ENCODE peak calls at places on chromosomes 5 and 9, in ten cellular contexts. N is endothelial cell, E is fibroblast of the aortic adventitia, A is sigmoid colon, Z is kidney, C is MCF 10A, L is lower leg skin, P is choroid plexus epithelial cell, S is stomach, K is HFFc6. O is an unnamed sample.
A peak's percentile ranks its signal among the peaks of the same experiment; 100 is the strongest.

GRCh38 chr5:81696418-81697397 is 54.2 kb downstream of the SSBP2 start:
- DNase-seq in N (no peak), E (no peak), A (no peak), Z (no peak), C (no peak), L (no peak), P (no peak), S (no peak), K (no peak), O (no peak)

GRCh38 chr5:89471115-89471514 is 588.1 kb upstream of the MEF2C start:
- DNase-seq in N (no peak), E (no peak), A (no peak), Z (no peak), C (no peak), L (no peak), P (no peak), S (no peak), K (no peak), O (no peak)

GRCh38 chr5:34660444-34660843 is 4.3 kb downstream of the RAI14 start:
- DNase-seq in N (no peak), E (peak; percentile 92), A (no peak), Z (no peak), C (no peak), L (no peak), P (peak; percentile 95), S (no peak), K (peak; percentile 97), O (no peak)

GRCh38 chr5:124513216-124513615 is 233.2 kb downstream of the ZNF608 start:
- DNase-seq in N (no peak), E (no peak), A (no peak), Z (no peak), C (no peak), L (no peak), P (peak; percentile 37), S (no peak), K (no peak), O (no peak)

GRCh38 chr5:111859031-111859430 is 102.0 kb upstream of the NREP start:
- DNase-seq in N (no peak), E (peak; percentile 94), A (no peak), Z (no peak), C (peak; percentile 30), L (no peak), P (peak; percentile 82), S (no peak), K (no peak), O (no peak)

GRCh38 chr9:131162886-131163285 is 37.5 kb downstream of the NUP214 start:
- DNase-seq in N (no peak), E (no peak), A (no peak), Z (no peak), C (no peak), L (no peak), P (no peak), S (no peak), K (no peak), O (no peak)

GRCh38 chr9:116238225-116238624 is 84.6 kb downstream of the PAPPA start:
- DNase-seq in N (no peak), E (peak; percentile 91), A (no peak), Z (no peak), C (peak; percentile 78), L (no peak), P (peak; percentile 91), S (no peak), K (peak; percentile 84), O (no peak)

GRCh38 chr5:149939572-149939971 is 5.0 kb downstream of the PDE6A start:
- DNase-seq in N (no peak), E (peak; percentile 25), A (no peak), Z (no peak), C (peak; percentile 56), L (no peak), P (no peak), S (no peak), K (no peak), O (no peak)

GRCh38 chr9:10876333-10876732 is 263.5 kb upstream of the PTPRD start:
- DNase-seq in N (no peak), E (peak; percentile 25), A (no peak), Z (no peak), C (peak; percentile 5), L (no peak), P (peak; percentile 74), S (no peak), K (no peak), O (no peak)

GRCh38 chr5:157233515-157233914 is 32.4 kb upstream of the CYFIP2 start:
- DNase-seq in N (no peak), E (no peak), A (no peak), Z (no peak), C (no peak), L (no peak), P (no peak), S (no peak), K (no peak), O (no peak)

GRCh38 chr5:157232706-157233105 is 33.2 kb upstream of the CYFIP2 start:
- DNase-seq in N (no peak), E (no peak), A (no peak), Z (no peak), C (no peak), L (no peak), P (no peak), S (no peak), K (no peak), O (no peak)

GRCh38 chr5:157225463-157226422 is 40.2 kb upstream of the CYFIP2 start:
- DNase-seq in N (no peak), E (no peak), A (no peak), Z (no peak), C (no peak), L (no peak), P (no peak), S (no peak), K (no peak), O (no peak)

GRCh38 chr5:157236423-157236822 is 29.5 kb upstream of the CYFIP2 start:
- DNase-seq in N (no peak), E (peak; percentile 12), A (no peak), Z (no peak), C (no peak), L (no peak), P (no peak), S (no peak), K (no peak), O (no peak)

GRCh38 chr5:157230610-157231009 is 35.3 kb upstream of the CYFIP2 start:
- DNase-seq in N (no peak), E (no peak), A (no peak), Z (no peak), C (no peak), L (no peak), P (no peak), S (no peak), K (no peak), O (no peak)
- TF ChIP-seq CTCF in N (peak; percentile 37), E (no peak), A (no peak), Z (no peak), C (no peak), L (no peak), P (no peak), S (no peak), K (peak; percentile 31), O (no peak)

GRCh38 chr5:159836691-159837090 is 79.6 kb upstream of the ADRA1B start:
- DNase-seq in N (no peak), E (no peak), A (no peak), Z (no peak), C (no peak), L (no peak), P (no peak), S (no peak), K (no peak), O (no peak)

GRCh38 chr5:159833088-159833487 is 83.2 kb upstream of the ADRA1B start:
- DNase-seq in N (no peak), E (no peak), A (no peak), Z (no peak), C (no peak), L (no peak), P (no peak), S (no peak), K (no peak), O (no peak)

GRCh38 chr5:159838551-159839222 is 77.6 kb upstream of the ADRA1B start:
- DNase-seq in N (no peak), E (no peak), A (no peak), Z (no peak), C (peak; percentile 61), L (no peak), P (peak; percentile 32), S (no peak), K (no peak), O (no peak)

GRCh38 chr5:159837860-159838259 is 78.4 kb upstream of the ADRA1B start:
- DNase-seq in N (no peak), E (no peak), A (no peak), Z (no peak), C (no peak), L (no peak), P (no peak), S (no peak), K (no peak), O (no peak)

GRCh38 chr5:159833846-159834245 is 82.4 kb upstream of the ADRA1B start:
- DNase-seq in N (no peak), E (no peak), A (no peak), Z (no peak), C (peak; percentile 42), L (no peak), P (no peak), S (no peak), K (no peak), O (no peak)
- TF ChIP-seq CTCF in N (no peak), E (no peak), A (no peak), Z (no peak), C (no peak), L (no peak), P (no peak), S (no peak), K (no peak), O (no peak)

DNA sequence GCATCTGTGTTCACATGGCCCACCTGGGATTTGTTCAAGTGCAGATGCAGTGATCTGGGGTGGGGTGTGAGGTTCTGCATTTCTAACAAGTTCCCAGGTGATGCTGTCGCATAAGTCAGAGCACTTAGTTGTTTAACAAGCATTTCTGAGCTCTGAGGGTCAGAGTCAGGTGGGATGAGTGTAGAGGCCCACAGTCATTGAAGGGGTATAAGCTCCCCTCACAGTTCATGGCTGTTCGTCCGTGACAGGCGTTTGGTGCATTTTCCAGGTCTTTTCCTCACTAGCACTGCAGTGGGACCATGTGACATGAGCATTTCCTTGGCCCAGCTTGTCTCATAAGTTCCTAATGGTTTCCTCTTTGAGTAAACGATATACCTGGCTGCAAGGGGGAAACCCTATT is 128.0 kb upstream of the EGFLAM start:
- DNase-seq in N (no peak), E (no peak), A (no peak), Z (no peak), C (no peak), L (no peak), P (no peak), S (no peak), K (no peak), O (no peak)
- TF ChIP-seq CTCF in N (no peak), E (no peak), A (no peak), Z (no peak), C (no peak), L (no peak), P (no peak), S (no peak), K (no peak), O (no peak)

DNA sequence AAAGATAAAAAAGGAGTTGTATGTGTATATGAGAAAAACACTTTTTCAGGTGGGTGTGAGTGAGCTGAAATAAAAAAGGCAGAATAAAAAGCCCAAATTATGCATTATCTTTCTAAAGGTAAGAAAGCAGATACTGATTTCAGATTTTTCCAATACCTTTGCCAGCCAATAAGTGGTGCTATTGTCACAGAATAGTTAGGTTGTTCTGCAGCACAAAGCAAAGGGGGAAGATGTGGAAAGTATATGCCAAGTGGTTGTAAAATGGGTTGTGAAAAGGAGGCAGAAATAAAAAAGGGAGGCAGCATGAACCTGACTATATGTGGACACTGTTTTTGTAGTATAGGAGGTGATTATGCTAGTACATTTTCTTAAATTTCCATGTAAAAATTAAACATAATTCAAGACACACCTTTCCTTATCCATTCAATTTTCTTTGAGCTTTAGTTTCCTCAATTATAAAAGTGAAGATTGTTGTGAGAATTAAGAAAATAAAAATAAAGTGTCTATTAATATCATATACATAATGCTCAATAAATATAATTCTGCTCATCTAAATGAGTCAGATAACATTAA is 106.7 kb downstream of the SMIM15 start:
- DNase-seq in N (peak; percentile 25), E (peak; percentile 74), A (no peak), Z (no peak), C (peak; percentile 51), L (no peak), P (peak; percentile 82), S (no peak), K (peak; percentile 64), O (no peak)
- TF ChIP-seq CTCF in N (peak; percentile 66), E (peak; percentile 68), A (peak; percentile 54), Z (peak; percentile 72), C (peak; percentile 60), L (no peak), P (peak; percentile 75), S (peak; percentile 11), K (peak; percentile 79), O (peak; percentile 46)

O was measured in ascending aorta.